ENCODE peak calls at places on chromosomes 4 and X, in six cellular contexts. One of them, this sample, is unnamed.

GRCh38 chr4:73329300-73329699 is 70.7 kb upstream of the ANKRD17 start:
- DNase-seq in WTC11: no peak
- DNase-seq in choroid plexus epithelial cell: no peak
- DNase-seq in uterus: no peak
- DNase-seq in HepG2: no peak
- DNase-seq in epithelial cell of proximal tubule: no peak
- DNase-seq in this sample: no peak

GRCh38 chr4:77052352-77052751 is 23.4 kb downstream of the CCNI start:
- DNase-seq in uterus: peak
- DNase-seq in HepG2: peak
- DNase-seq in epithelial cell of proximal tubule: no peak
- DNase-seq in choroid plexus epithelial cell: peak
- DNase-seq in WTC11: peak
- DNase-seq in this sample: peak

GRCh38 chr4:107359208-107359607 is 323.1 kb upstream of the DKK2 start:
- DNase-seq in epithelial cell of proximal tubule: no peak
- DNase-seq in HepG2: no peak
- DNase-seq in choroid plexus epithelial cell: no peak
- DNase-seq in WTC11: no peak
- DNase-seq in uterus: no peak
- DNase-seq in this sample: no peak

GRCh38 chrX:115892056-115892708 is 278.4 kb upstream of the AGTR2 start:
- DNase-seq in HepG2: peak
- DNase-seq in WTC11: no peak
- DNase-seq in epithelial cell of proximal tubule: no peak
- DNase-seq in choroid plexus epithelial cell: no peak
- DNase-seq in uterus: no peak
- DNase-seq in this sample: no peak

GRCh38 chrX:17441965-17442364 is 67.0 kb downstream of the NHS start:
- DNase-seq in epithelial cell of proximal tubule: no peak
- DNase-seq in HepG2: no peak
- DNase-seq in choroid plexus epithelial cell: no peak
- DNase-seq in uterus: no peak
- DNase-seq in WTC11: no peak
- DNase-seq in this sample: no peak

GRCh38 chr4:11543710-11544109 is 115.0 kb upstream of the HS3ST1 start:
- DNase-seq in epithelial cell of proximal tubule: peak
- DNase-seq in choroid plexus epithelial cell: peak
- DNase-seq in uterus: no peak
- DNase-seq in HepG2: no peak
- DNase-seq in WTC11: no peak
- DNase-seq in this sample: no peak

GRCh38 chr4:99947190-99947578 is 766 bp upstream of the DNAJB14 start:
- DNase-seq in uterus: no peak
- DNase-seq in epithelial cell of proximal tubule: no peak
- DNase-seq in HepG2: no peak
- DNase-seq in WTC11: no peak
- DNase-seq in choroid plexus epithelial cell: peak
- DNase-seq in this sample: no peak

GRCh38 chrX:153639177-153640044 is 7.6 kb upstream of the DUSP9 start:
- DNase-seq in epithelial cell of proximal tubule: no peak
- DNase-seq in HepG2: no peak
- DNase-seq in choroid plexus epithelial cell: no peak
- DNase-seq in WTC11: no peak
- DNase-seq in uterus: no peak
- DNase-seq in this sample: no peak

GRCh38 chr4:104491396-104491821 is 3.3 kb downstream of the CXXC4 start:
- DNase-seq in epithelial cell of proximal tubule: no peak
- DNase-seq in choroid plexus epithelial cell: no peak
- DNase-seq in WTC11: peak
- DNase-seq in HepG2: no peak
- DNase-seq in uterus: peak
- DNase-seq in this sample: peak

GRCh38 chr4:6887591-6888371 is 21.8 kb upstream of the TBC1D14 start:
- DNase-seq in epithelial cell of proximal tubule: no peak
- DNase-seq in WTC11: no peak
- DNase-seq in uterus: no peak
- DNase-seq in choroid plexus epithelial cell: peak
- DNase-seq in HepG2: no peak
- DNase-seq in this sample: no peak